ENCODE peak calls at places on chromosomes 7 and 10, in five cellular contexts. A is MM.1S; H is NCI-H1092 treated with DMSO at 0.1 percent for 48 hours; D is AG09309; S is activated T-cell treated with anti-CD3 and anti-CD28 coated beads, Interleukin-2, amount 50 U/mL, for 4 hours. M is an unnamed sample.

GRCh38 chr7:149284850-149285580 is 23.0 kb downstream of the ZNF783 start:
- DNase-seq in A (peak), H (peak), D (peak), S (peak), M (peak)

GRCh38 chr10:89207801-89208551 is 859 bp upstream of the CH25H start:
- DNase-seq in A (no peak), H (peak), D (no peak), S (no peak), M (no peak)

GRCh38 chr7:46411236-46411635 is 490.2 kb upstream of the IGFBP3 start:
- DNase-seq in A (no peak), H (no peak), D (no peak), S (no peak), M (no peak)

GRCh38 chr7:91030680-91031079 is 233.6 kb upstream of the FZD1 start:
- DNase-seq in A (no peak), H (no peak), D (no peak), S (no peak), M (no peak)

GRCh38 chr7:152780935-152781334 is 21.4 kb downstream of the ACTR3B start:
- DNase-seq in A (no peak), H (no peak), D (no peak), S (no peak), M (no peak)

GRCh38 chr10:10193848-10194247 is 823.8 kb upstream of the CELF2 start:
- DNase-seq in A (no peak), H (no peak), D (no peak), S (no peak), M (no peak)

GRCh38 chr7:126689037-126689436 is 563.7 kb downstream of the GRM8 start:
- DNase-seq in A (no peak), H (no peak), D (no peak), S (no peak), M (no peak)

GRCh38 chr10:131792809-131793208 is 108.0 kb upstream of the PPP2R2D start:
- DNase-seq in A (no peak), H (no peak), D (no peak), S (no peak), M (no peak)

GRCh38 chr10:1432161-1432560 is 305.2 kb downstream of the ADARB2 start:
- DNase-seq in A (no peak), H (no peak), D (no peak), S (no peak), M (no peak)

GRCh38 chr10:30488319-30488718 is 54.3 kb downstream of the MAP3K8 start:
- DNase-seq in A (no peak), H (no peak), D (no peak), S (no peak), M (no peak)

M was measured in non-pigmented ciliary epithelial cell.